ENCODE peak calls at places on chromosomes 3 and 15, in five cellular contexts. M, C, X, H and I are unnamed samples.

GRCh38 chr15:40149339-40149738 is 11.5 kb upstream of the BUB1B start:
- DNase-seq in C (no peak), H (no peak), X (no peak), M (no peak), I (no peak)

GRCh38 chr3:101204246-101204645 is 116.1 kb downstream of the IMPG2 start:
- DNase-seq in X (no peak), M (no peak), H (no peak), C (no peak), I (no peak)

GRCh38 chr3:194401346-194401745 is 2.3 kb upstream of the GP5 start:
- DNase-seq in X (no peak), M (no peak), C (no peak), H (no peak), I (no peak)

GRCh38 chr3:106792716-106793115 is 584.5 kb upstream of the CCDC54 start:
- DNase-seq in H (no peak), X (no peak), C (no peak), M (no peak), I (no peak)

GRCh38 chr15:37764733-37765191 is 169.7 kb upstream of the TMCO5A start:
- DNase-seq in H (peak), C (peak), X (peak), M (peak), I (no peak)

GRCh38 chr3:193301441-193301840 is 60.4 kb downstream of the PLAAT1 start:
- DNase-seq in X (no peak), H (no peak), M (no peak), C (peak), I (no peak)

GRCh38 chr3:78506581-78507195 is 1261.1 kb downstream of the ROBO1 start:
- DNase-seq in M (peak), H (no peak), X (no peak), C (peak), I (no peak)

GRCh38 chr3:128236667-128237066 is 83.4 kb downstream of the EEFSEC start:
- DNase-seq in C (no peak), H (no peak), X (no peak), M (no peak), I (no peak)

GRCh38 chr3:144762091-144762490 is 790.5 kb downstream of the DIPK2A start:
- DNase-seq in X (no peak), M (no peak), H (no peak), C (no peak), I (no peak)

GRCh38 chr3:23710555-23710954 is 95.2 kb upstream of the UBE2E1 start:
- DNase-seq in C (no peak), M (peak), X (no peak), H (peak), I (no peak)

GRCh38 chr3:21888656-21889055 is 137.6 kb upstream of the ZNF385D start:
- DNase-seq in X (no peak), M (no peak), C (no peak), H (no peak), I (no peak)

GRCh38 chr3:21889166-21889565 is 138.2 kb upstream of the ZNF385D start:
- DNase-seq in H (no peak), M (no peak), X (no peak), C (no peak), I (no peak)

GRCh38 chr3:21892104-21892503 is 141.1 kb upstream of the ZNF385D start:
- DNase-seq in C (no peak), X (no peak), H (no peak), M (no peak), I (no peak)

GRCh38 chr3:21893250-21893649 is 142.2 kb upstream of the ZNF385D start:
- DNase-seq in M (peak), C (peak), X (no peak), H (no peak), I (no peak)

DNA sequence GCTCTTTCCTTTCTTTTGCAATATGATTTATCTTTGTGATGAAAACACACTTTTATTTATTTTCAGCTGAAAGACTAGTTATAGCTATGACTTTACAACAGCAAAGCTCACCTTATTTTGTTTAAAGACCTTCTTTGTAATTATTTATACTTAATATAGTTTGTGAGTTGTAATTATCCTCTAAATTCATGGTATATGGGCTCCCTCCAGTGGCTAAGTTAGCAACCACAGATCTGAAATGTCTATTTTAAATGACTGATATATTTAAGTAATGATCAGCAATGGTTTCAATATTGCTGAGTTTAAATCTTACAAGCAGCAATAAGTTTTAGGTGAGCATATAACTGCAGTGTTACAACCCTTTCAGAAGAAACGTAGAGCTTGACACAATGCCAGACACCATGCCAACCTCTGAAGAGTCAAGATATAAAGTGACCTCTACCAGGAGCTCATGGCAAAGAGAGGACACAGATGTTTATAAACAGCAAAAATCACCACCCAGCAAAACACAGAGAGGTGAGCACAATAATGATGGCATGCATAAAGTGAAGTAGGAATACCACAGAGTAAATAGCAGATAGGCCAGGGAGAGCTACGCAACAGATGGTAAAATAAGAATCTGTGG is 143.6 kb upstream of the ZNF385D start:
- DNase-seq in M (peak), H (peak), X (no peak), C (peak), I (no peak)
- TF ChIP-seq CTCF in M (peak), H (peak), X (no peak), C (peak), I (no peak)

DNA sequence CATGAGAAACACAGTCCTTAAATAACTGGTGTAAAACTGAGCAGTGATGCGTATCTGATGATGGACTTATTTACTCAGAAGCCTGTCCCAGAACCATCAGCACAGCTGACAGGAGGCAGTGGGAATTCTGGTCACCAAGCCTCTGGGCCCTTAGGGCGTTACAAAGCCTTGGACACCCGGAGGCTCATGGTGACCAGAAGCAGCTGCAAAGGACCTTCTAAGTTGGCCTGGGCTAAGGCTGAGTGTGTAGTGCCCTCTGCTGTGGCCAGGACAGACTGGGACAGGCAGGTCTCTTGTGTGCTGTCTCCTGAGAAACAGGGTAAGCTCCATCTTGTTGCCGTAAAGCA is 168.9 kb downstream of the ATP10A start:
- DNase-seq in M (no peak), X (no peak), C (no peak), H (no peak), I (no peak)
- TF ChIP-seq CTCF in M (no peak), X (no peak), C (peak), H (no peak), I (peak)

DNA sequence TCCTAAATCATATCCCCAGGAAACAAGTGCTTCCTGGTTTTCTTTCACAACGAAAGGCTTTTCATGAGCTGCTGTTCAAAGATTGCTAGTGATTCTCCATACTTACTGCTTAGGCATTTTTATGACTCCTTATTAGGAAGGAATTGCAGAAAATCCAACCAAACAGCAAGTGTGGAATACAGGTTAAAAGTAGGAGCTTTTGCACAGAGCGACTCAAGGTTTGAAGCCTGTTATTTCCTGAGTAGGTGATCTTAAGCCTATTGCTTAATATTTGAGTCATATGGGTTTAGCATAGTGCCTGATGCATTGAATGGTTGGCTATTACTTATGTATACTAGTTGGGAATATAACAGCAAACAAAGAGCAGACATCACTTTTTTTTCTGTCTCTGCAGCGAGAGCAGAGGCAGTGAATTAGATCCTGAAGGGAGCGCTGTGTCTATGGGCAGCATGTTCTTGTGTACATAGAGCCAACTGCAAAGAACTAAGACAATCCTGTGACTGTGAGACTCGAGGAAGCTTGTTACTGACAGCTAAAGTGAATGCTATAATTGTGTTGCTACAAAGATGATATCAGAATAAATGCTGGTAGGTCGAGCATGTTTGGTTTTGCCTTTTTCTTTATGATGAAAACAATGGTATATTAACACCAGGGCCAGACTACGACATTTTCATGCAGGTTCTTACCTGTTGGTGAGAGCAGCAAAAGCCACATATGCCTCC is 6.3 kb downstream of the TM4SF1 start:
- DNase-seq in C (peak), M (peak), H (no peak), X (no peak), I (no peak)
- TF ChIP-seq CTCF in C (peak), M (no peak), H (no peak), X (no peak), I (no peak)

DNA sequence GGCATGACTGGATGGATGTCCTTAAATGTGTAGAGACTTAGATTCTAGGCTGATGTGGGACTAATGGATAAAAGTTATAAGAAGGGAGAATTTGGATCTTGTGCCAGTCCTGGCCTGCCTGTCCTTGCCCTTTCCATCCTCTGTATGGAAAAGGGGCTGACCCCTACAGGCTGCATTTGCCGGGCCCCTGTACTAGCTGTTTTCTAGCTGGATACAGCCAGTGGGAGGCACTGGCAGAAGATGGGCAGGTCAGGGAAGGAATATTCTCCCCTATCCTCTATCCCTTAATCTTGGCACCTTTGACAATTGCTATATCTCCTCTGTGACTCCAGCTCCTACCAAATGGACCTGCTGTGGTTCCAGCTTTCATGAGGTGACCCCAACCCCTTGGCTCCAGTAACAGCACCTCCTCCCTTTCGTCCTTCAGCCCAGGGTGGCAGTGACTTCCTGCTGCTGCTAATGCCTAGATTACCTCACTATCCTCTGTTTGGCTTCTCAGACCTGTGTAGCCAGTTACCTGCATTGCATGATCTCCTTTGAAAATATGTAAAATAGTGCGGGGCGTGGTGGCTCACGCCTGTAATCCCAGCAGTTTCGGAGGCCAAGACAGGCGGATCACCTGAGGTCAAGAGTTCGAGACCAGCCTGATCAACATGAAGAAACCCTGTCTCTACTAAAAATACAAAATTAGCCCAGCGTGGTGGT is 6.2 kb upstream of the TNFAIP8L3 start:
- DNase-seq in M (no peak), H (no peak), X (no peak), C (no peak), I (no peak)
- TF ChIP-seq CTCF in M (no peak), H (no peak), X (no peak), C (no peak), I (no peak)

DNA sequence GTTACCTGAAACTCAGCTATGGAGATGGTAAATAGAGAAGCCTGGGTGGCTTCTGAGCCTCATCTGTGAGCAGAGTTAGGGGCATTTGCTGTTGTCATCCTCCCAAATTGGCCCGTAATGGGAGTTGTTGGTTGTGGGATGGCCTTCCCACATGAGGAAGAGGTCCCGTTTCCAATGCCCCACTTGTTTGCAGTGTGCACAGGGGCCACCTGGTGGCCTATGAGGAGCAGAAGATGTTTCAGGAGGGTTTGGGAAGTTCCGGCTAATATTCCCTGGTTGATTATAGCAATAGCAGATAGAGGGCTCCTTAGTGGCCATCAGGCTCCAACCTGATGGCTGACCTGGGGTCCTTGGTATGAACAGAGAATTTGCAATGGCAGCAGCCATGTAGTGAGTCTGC is 1546.5 kb downstream of the OTOL1 start:
- DNase-seq in C (peak), M (peak), X (no peak), H (no peak), I (no peak)
- TF ChIP-seq CTCF in C (peak), M (peak), X (no peak), H (no peak), I (no peak)

GRCh38 chr3:191388823-191389222 is 58.5 kb upstream of the UTS2B start:
- DNase-seq in C (peak), H (no peak), X (no peak), M (peak), I (no peak)
- TF ChIP-seq CTCF in C (peak), H (no peak), X (no peak), M (no peak), I (peak)

GRCh38 chr15:60138397-60138968 is 134.4 kb downstream of the FOXB1 start:
- DNase-seq in H (no peak), C (no peak), X (no peak), M (no peak), I (no peak)
- TF ChIP-seq CTCF in H (no peak), C (no peak), X (no peak), M (no peak), I (no peak)

DNA sequence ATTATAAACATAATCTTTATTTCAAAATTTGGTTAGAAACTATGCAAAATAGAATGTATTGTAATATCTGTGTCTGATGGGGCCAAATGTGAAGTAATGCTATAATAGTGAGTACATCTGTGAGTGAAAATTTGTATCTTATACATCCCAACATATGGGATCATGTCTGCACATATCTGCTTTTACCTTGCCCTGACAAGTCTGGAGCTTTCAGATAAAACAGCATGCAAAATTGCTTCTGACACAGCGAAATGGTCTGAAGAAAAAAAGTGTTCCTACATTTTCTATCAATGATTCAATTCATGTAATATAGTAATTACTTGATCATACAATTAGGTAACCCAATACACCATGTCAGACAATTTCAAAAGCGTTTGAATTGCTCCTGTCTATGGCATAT is 58.1 kb upstream of the P3H2 start:
- DNase-seq in X (no peak), M (no peak), C (no peak), H (no peak), I (no peak)
- TF ChIP-seq CTCF in X (no peak), M (no peak), C (no peak), H (no peak), I (no peak)